ENCODE peak calls at places on chromosomes 1 and 21, in four cellular contexts. One of them, this sample, is unnamed.

GRCh38 chr1:156504062-156504813 is 3.7 kb upstream of the MEF2D start:
- DNase-seq in KG1: peak
- DNase-seq in LoVo: no peak
- DNase-seq in cardiac fibroblast: no peak
- DNase-seq in this sample: no peak

GRCh38 chr1:213783898-213784297 is 203.9 kb upstream of the PROX1 start:
- DNase-seq in KG1: no peak
- DNase-seq in LoVo: no peak
- DNase-seq in cardiac fibroblast: no peak
- DNase-seq in this sample: no peak

GRCh38 chr1:188089461-188089860 is 1260.7 kb downstream of the PLA2G4A start:
- DNase-seq in KG1: no peak
- DNase-seq in LoVo: no peak
- DNase-seq in cardiac fibroblast: peak
- DNase-seq in this sample: no peak

GRCh38 chr1:167510880-167511279 is 7.4 kb downstream of the CD247 start:
- DNase-seq in KG1: no peak
- DNase-seq in LoVo: no peak
- DNase-seq in cardiac fibroblast: no peak
- DNase-seq in this sample: no peak

GRCh38 chr1:8858888-8859706 is 19.4 kb downstream of the ENO1 start:
- DNase-seq in KG1: no peak
- DNase-seq in LoVo: peak
- DNase-seq in cardiac fibroblast: peak
- DNase-seq in this sample: peak

GRCh38 chr21:42939581-42940413 is 14.4 kb upstream of the ERVH48-1 start:
- DNase-seq in KG1: no peak
- DNase-seq in LoVo: peak
- DNase-seq in cardiac fibroblast: peak
- DNase-seq in this sample: peak

GRCh38 chr1:229286099-229286766 is 15.3 kb downstream of the RAB4A start:
- DNase-seq in KG1: no peak
- DNase-seq in LoVo: no peak
- DNase-seq in cardiac fibroblast: no peak
- DNase-seq in this sample: no peak

GRCh38 chr1:171948491-171948890 is 107.2 kb downstream of the DNM3 start:
- DNase-seq in KG1: no peak
- DNase-seq in LoVo: peak
- DNase-seq in cardiac fibroblast: peak
- DNase-seq in this sample: no peak

GRCh38 chr1:27664291-27664690 is 7.7 kb downstream of the IFI6 start:
- DNase-seq in KG1: no peak
- DNase-seq in LoVo: peak
- DNase-seq in cardiac fibroblast: no peak
- DNase-seq in this sample: no peak

GRCh38 chr1:18657436-18658179 is 27.0 kb downstream of the PAX7 start:
- DNase-seq in KG1: no peak
- DNase-seq in LoVo: no peak
- DNase-seq in cardiac fibroblast: no peak
- DNase-seq in this sample: no peak

GRCh38 chr1:66589326-66589725 is 55.4 kb downstream of the SGIP1 start:
- DNase-seq in KG1: no peak
- DNase-seq in LoVo: no peak
- DNase-seq in cardiac fibroblast: no peak
- DNase-seq in this sample: no peak

GRCh38 chr1:16068356-16069270 is 4.8 kb downstream of the FAM131C start:
- DNase-seq in KG1: no peak
- DNase-seq in LoVo: no peak
- DNase-seq in cardiac fibroblast: peak
- DNase-seq in this sample: no peak

GRCh38 chr1:40868051-40868723 is 6.0 kb upstream of the CITED4 start:
- DNase-seq in KG1: no peak
- DNase-seq in LoVo: peak
- DNase-seq in cardiac fibroblast: peak
- DNase-seq in this sample: peak

GRCh38 chr1:18836654-18837053 is 22.8 kb downstream of the TAS1R2 start:
- DNase-seq in KG1: no peak
- DNase-seq in LoVo: no peak
- DNase-seq in cardiac fibroblast: no peak
- DNase-seq in this sample: peak

GRCh38 chr1:79575424-79575823 is 568.9 kb upstream of the ADGRL4 start:
- DNase-seq in KG1: peak
- DNase-seq in LoVo: no peak
- DNase-seq in cardiac fibroblast: no peak
- DNase-seq in this sample: no peak

GRCh38 chr1:51203874-51204245 is 32.2 kb upstream of the RNF11 start:
- DNase-seq in KG1: no peak
- DNase-seq in LoVo: no peak
- DNase-seq in cardiac fibroblast: no peak
- DNase-seq in this sample: no peak

GRCh38 chr1:102586022-102586421 is 522.3 kb downstream of the COL11A1 start:
- DNase-seq in KG1: no peak
- DNase-seq in LoVo: no peak
- DNase-seq in cardiac fibroblast: no peak
- DNase-seq in this sample: no peak

GRCh38 chr1:94416901-94417701 is 1.1 kb upstream of the ABCD3 start:
- DNase-seq in KG1: no peak
- DNase-seq in LoVo: peak
- DNase-seq in cardiac fibroblast: peak
- DNase-seq in this sample: peak

GRCh38 chr21:29196021-29196663 is 65.7 kb downstream of the MAP3K7CL start:
- DNase-seq in KG1: peak
- DNase-seq in LoVo: peak
- DNase-seq in cardiac fibroblast: peak
- DNase-seq in this sample: peak

GRCh38 chr1:177966199-177966598 is 3.7 kb downstream of the SEC16B start:
- DNase-seq in KG1: no peak
- DNase-seq in LoVo: no peak
- DNase-seq in cardiac fibroblast: no peak
- DNase-seq in this sample: no peak

GRCh38 chr1:44326821-44327465 is 28.1 kb downstream of the ERI3 start:
- DNase-seq in KG1: no peak
- DNase-seq in LoVo: no peak
- DNase-seq in cardiac fibroblast: no peak
- DNase-seq in this sample: no peak

GRCh38 chr1:74427676-74428075 is 84.7 kb downstream of the LRRC53 start:
- DNase-seq in KG1: no peak
- DNase-seq in LoVo: no peak
- DNase-seq in cardiac fibroblast: no peak
- DNase-seq in this sample: no peak

GRCh38 chr21:41142051-41142795 is 25.7 kb upstream of the BACE2 start:
- DNase-seq in KG1: no peak
- DNase-seq in LoVo: peak
- DNase-seq in cardiac fibroblast: peak
- DNase-seq in this sample: peak

GRCh38 chr1:221100196-221100950 is 221.1 kb downstream of the HLX start:
- DNase-seq in KG1: no peak
- DNase-seq in LoVo: no peak
- DNase-seq in cardiac fibroblast: peak
- DNase-seq in this sample: no peak

GRCh38 chr1:16980473-16981268 is at the start of gene MFAP2:
- DNase-seq in KG1: no peak
- DNase-seq in LoVo: no peak
- DNase-seq in cardiac fibroblast: peak
- DNase-seq in this sample: no peak

This sample was measured in HepG2.